ENCODE peak calls at places on chromosomes 3 and 15, in five cellular contexts. R is lower lobe of right lung, P is aorta, I is HCT116, Q is sigmoid colon. S is an unnamed sample. For H3K4me1, the result is how much of the 10 kb centered on the place peaks cover.

GRCh38 chr3:137970914-137971831 is 38.8 kb upstream of the CLDN18 start:
- DNase-seq in Q (peak), P (peak), R (peak), I (peak), S (peak)

GRCh38 chr3:70821602-70822001 is 509.2 kb upstream of the MDFIC2 start:
- DNase-seq in Q (no peak), R (no peak), I (no peak), P (no peak), S (no peak)

GRCh38 chr3:188554404-188554803 is 400.4 kb downstream of the LPP start:
- DNase-seq in I (no peak), Q (peak), P (no peak), R (no peak), S (no peak)

GRCh38 chr3:64207289-64208086 is 17.8 kb downstream of the PRICKLE2 start:
- DNase-seq in I (no peak), R (no peak), Q (no peak), P (no peak), S (no peak)

GRCh38 chr15:99408236-99409096 is 157.2 kb downstream of the LRRC28 start:
- DNase-seq in R (no peak), I (no peak), P (no peak), Q (no peak), S (no peak)

GRCh38 chr3:46923559-46924350 is 46.2 kb downstream of the PTH1R start:
- DNase-seq in P (peak), I (no peak), Q (peak), R (peak), S (no peak)

GRCh38 chr3:108054935-108055334 is 35.9 kb downstream of the CD47 start:
- DNase-seq in P (no peak), I (no peak), Q (no peak), R (no peak), S (no peak)

GRCh38 chr15:40289140-40289775 is 6.4 kb upstream of the ANKRD63 start:
- DNase-seq in Q (no peak), I (no peak), P (no peak), R (no peak), S (no peak)

GRCh38 chr15:64813075-64813474 is 12.4 kb downstream of the PIF1 start:
- DNase-seq in Q (no peak), R (no peak), I (no peak), P (no peak), S (peak)

GRCh38 chr3:150739877-150740645 is 22.9 kb downstream of the SIAH2 start:
- DNase-seq in R (no peak), I (no peak), P (no peak), Q (no peak), S (no peak)

GRCh38 chr3:193775421-193776077 is 182.5 kb downstream of the OPA1 start:
- DNase-seq in Q (peak), I (no peak), P (no peak), R (no peak), S (no peak)

GRCh38 chr3:121660356-121661171 is at the start of gene HCLS1:
- DNase-seq in R (peak), Q (peak), P (peak), I (no peak), S (no peak)

GRCh38 chr3:8663177-8664061 is 18.8 kb upstream of the SSUH2 start:
- DNase-seq in R (no peak), I (peak), P (peak), Q (no peak), S (peak)

GRCh38 chr15:49982586-49982985 is 136.4 kb downstream of the ATP8B4 start:
- DNase-seq in I (no peak), P (no peak), Q (no peak), R (no peak), S (no peak)

GRCh38 chr15:31298707-31299172 is 27.9 kb upstream of the KLF13 start:
- DNase-seq in R (no peak), I (no peak), Q (peak), P (no peak), S (no peak)

GRCh38 chr3:45123030-45123429 is 23.1 kb downstream of the CDCP1 start:
- DNase-seq in R (no peak), P (no peak), I (no peak), Q (no peak), S (peak)

GRCh38 chr15:56149071-56149470 is 94.6 kb downstream of the RFX7 start:
- DNase-seq in P (no peak), R (no peak), Q (no peak), I (no peak), S (no peak)

GRCh38 chr3:155553800-155554199 is 191.1 kb downstream of the PLCH1 start:
- DNase-seq in P (no peak), I (no peak), Q (no peak), R (no peak), S (no peak)

GRCh38 chr3:195916291-195916690 is 7.9 kb upstream of the TNK2 start:
- DNase-seq in R (no peak), Q (no peak), I (no peak), P (peak), S (no peak)

GRCh38 chr3:13174011-13174802 is 101.0 kb upstream of the IQSEC1 start:
- DNase-seq in P (no peak), Q (peak), R (no peak), I (no peak), S (no peak)

GRCh38 chr3:180048840-180049239 is 12.1 kb upstream of the PEX5L start:
- DNase-seq in I (no peak), R (no peak), Q (no peak), P (no peak), S (no peak)

GRCh38 chr3:71180524-71180923 is 403.0 kb downstream of the FOXP1 start:
- DNase-seq in R (no peak), I (no peak), P (no peak), Q (no peak), S (no peak)

GRCh38 chr3:170204023-170204472 is 18.2 kb upstream of the PRKCI start:
- DNase-seq in Q (no peak), R (no peak), I (no peak), P (no peak), S (no peak)

GRCh38 chr3:61733866-61734265 is 172.5 kb downstream of the PTPRG start:
- DNase-seq in P (no peak), R (no peak), I (no peak), Q (no peak), S (no peak)

DNA sequence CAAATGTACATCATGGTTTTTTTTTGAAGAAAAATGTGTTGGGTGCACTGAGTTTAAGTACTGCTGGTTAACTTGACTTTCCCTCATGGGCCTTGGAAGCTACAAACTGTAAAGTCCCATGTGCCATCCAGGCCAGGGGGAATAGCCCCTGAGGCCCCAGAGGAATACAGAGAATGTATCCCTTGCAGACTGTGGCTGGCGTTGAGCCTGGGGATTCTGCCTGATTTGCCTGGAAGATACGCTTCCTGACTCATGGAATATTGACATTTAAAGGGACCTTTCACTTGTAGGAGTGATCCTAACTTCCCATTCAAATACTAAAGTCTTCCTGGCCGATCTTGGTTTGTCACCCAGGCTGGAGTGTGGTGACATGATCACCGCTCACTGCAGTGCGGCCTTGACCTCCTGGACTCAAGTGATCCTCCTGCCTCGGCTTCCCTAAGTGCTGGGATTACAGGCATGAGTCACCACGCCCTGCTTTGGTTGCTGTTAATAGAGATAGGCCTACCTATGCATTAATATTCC is 42.0 kb downstream of the ADAMTSL3 start:
- DNase-seq in Q (no peak), R (no peak), I (no peak), P (no peak), S (no peak)
- H3K4me1 ChIP-seq in Q (half or more), R (under half), I (under half), P (under half), S (under half)

DNA sequence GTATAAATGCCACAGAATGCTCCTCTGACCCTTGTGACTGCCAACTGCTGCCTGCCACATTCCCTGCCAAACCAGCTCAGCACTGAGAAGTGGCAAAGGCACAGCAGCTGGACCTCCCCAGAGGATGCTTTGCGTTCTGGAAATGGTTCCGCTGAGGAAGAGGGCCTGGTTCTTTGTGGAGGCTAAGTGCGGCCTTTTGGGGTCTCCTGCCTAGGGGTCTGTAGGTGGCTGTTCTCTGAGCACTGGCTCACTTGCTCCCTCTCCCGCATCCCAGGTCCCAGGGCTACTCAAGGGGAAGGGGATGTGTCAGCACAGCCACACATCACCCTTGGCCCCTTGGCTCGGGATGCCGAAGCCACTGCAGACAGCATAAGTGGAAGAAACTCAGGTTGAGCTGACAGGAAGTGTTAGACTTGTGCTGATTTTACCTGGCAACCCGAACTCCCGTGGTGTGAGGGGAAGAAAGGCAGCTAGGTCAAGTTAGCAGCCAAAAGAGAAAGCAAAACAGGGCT is 56.8 kb upstream of the POMGNT2 start:
- DNase-seq in I (no peak), P (no peak), Q (no peak), R (no peak), S (no peak)
- H3K27ac ChIP-seq in I (no peak), P (no peak), Q (no peak), R (peak), S (no peak)

GRCh38 chr3:198076722-198077308 is 116.8 kb downstream of the LMLN start:
- DNase-seq in R (no peak), I (no peak), P (no peak), Q (no peak), S (no peak)
- H3K4me3 ChIP-seq in R (no peak), I (no peak), P (no peak), Q (no peak), S (no peak)

DNA sequence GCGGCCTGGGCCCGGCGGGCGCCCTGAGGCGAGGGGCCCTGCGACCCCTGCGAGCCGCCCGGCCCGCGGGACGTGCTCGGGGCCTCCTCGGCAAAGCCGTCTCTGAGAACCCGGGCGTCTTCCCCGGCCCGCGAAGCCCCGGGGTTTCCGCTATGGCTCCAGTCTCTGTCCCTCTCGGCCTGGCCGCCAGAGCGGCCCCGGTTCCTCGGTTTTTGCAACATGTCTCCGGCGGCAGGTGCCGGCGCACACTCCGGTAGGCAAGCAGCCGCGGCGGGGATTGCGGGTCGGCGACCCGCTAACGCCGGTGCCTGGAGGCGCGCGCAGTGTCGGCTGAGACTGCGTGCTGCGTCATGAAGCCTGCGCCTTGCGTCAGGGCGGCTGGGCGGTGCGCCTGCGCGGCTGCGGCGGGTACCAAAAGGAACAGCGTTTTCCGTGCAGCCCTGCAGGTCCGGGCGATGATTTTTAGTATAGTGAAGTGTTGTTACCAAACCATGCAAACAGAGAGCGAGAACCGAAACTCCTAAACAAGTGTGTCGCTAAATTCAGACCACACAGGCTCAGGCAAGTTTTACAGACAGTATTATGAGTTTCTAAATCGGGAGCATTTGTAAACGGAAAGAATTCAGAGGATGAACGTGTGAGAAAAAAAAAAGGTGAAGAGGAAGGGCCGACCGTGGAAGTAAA is at the start of gene NSMCE3:
- DNase-seq in Q (peak), P (peak), I (peak), R (peak), S (peak)
- H3K4me1 ChIP-seq in Q (under half), P (under half), I (under half), R (under half), S (under half)

GRCh38 chr15:48890375-48890972 is 12.5 kb downstream of the EID1 start:
- DNase-seq in Q (no peak), I (no peak), R (no peak), P (no peak), S (no peak)
- H3K27ac ChIP-seq in Q (no peak), I (no peak), R (no peak), P (no peak), S (no peak)

GRCh38 chr3:120567370-120568197 is 28.6 kb upstream of the NDUFB4 start:
- DNase-seq in Q (peak), R (no peak), I (no peak), P (peak), S (no peak)
- H3K4me3 ChIP-seq in Q (peak), R (no peak), I (peak), P (peak), S (peak)

DNA sequence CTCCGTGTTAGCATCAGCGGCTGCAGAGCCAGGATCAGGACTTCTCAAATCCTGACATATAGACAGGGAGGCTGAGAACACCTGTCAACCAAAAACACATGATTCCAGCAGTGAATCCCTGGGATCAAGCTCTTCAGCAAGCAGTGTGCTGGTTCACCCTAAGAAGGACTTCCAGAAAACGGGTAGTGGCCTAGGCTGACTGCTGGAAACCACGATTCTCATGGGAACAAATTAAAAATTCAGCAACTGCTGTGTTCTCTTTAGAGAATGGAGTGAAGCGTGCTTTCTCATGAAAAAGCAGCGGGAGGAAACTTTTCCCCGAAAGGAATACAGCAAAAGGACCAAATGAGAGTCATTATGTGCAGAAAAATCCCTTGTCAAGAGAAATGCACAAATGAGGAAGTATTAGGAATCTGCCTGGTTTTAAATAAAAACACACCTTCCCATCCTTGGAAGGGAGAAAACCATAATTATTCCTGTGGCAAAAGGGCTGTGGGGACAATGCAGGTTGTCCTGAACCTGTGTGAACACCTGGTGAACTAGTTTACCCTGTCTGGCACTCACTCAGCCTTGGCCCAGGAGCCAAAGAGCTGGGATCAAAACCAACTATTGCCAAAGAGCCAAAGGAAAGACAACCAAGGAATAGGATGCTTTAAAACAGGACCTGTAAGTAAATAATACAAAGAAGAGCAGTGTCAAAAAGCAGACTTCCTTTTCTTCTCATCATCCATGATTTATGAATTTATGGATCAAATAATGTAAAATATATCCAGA is 13.4 kb downstream of the IL12A start:
- DNase-seq in I (no peak), Q (no peak), R (no peak), P (no peak), S (no peak)
- H3K4me1 ChIP-seq in I (under half), Q (under half), R (under half), P (under half), S (under half)

GRCh38 chr3:38458796-38459498 is 5.3 kb downstream of the ACVR2B start:
- DNase-seq in P (peak), Q (no peak), R (peak), I (no peak), S (peak)
- H3K27ac ChIP-seq in P (no peak), Q (peak), R (peak), I (peak), S (no peak)

DNA sequence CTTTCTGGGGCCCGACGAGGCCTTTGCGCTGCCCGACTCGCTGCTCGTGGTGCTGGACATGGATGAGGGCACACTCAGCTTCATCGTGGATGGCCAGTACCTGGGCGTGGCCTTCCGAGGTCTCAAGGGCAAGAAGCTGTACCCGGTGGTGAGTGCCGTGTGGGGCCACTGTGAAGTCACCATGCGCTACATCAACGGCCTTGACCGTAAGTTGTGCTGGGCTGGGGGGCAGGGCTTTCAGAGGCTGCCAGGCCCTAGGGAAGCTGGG is 15.4 kb downstream of the SPSB4 start:
- DNase-seq in I (no peak), Q (peak), P (no peak), R (no peak), S (no peak)
- H3K4me3 ChIP-seq in I (no peak), Q (no peak), P (no peak), R (no peak), S (no peak)

S was measured in PC-9.